ENCODE peak calls at places on chromosomes 12 and 14, in seven cellular contexts. Y is transverse colon, F is ascending aorta, B is pancreas, S is A549, O is AG04450, T is HCT116. V is an unnamed sample.
A peak's percentile ranks its signal among the peaks of the same experiment; 100 is the strongest.

GRCh38 chr14:51547260-51547659 is 104.5 kb upstream of the FRMD6 start:
- DNase-seq in T (peak; percentile 68), F (peak; percentile 10), Y (peak; percentile 22), O (peak; percentile 99), B (no peak), S (peak; percentile 90), V (no peak)

GRCh38 chr12:111367661-111368221 is 1.2 kb downstream of the PHETA1 start:
- DNase-seq in F (no peak), S (peak; percentile 36), T (no peak), B (peak; percentile 78), O (no peak), Y (peak; percentile 78), V (no peak)

GRCh38 chr14:99321955-99322730 is 50.1 kb upstream of the BCL11B start:
- DNase-seq in B (no peak), S (no peak), Y (no peak), T (no peak), F (no peak), O (no peak), V (no peak)

GRCh38 chr14:30994681-30995620 is 30.5 kb upstream of the AP4S1 start:
- DNase-seq in S (no peak), T (no peak), B (no peak), O (no peak), Y (no peak), F (no peak), V (no peak)

GRCh38 chr12:131095826-131096680 is 142.3 kb downstream of the ADGRD1 start:
- DNase-seq in Y (no peak), F (no peak), S (no peak), O (no peak), T (no peak), B (peak; percentile 15), V (peak; percentile 18)

GRCh38 chr12:62903151-62903550 is 31.8 kb downstream of the PPM1H start:
- DNase-seq in S (no peak), T (no peak), F (no peak), Y (no peak), O (no peak), B (no peak), V (no peak)

GRCh38 chr14:70884595-70885342 is 22.5 kb upstream of the PCNX1 start:
- DNase-seq in S (no peak), T (no peak), F (no peak), B (no peak), Y (no peak), O (no peak), V (no peak)

GRCh38 chr14:24952851-24953666 is 96.9 kb downstream of the STXBP6 start:
- DNase-seq in B (no peak), T (no peak), Y (no peak), O (no peak), F (no peak), S (peak; percentile 13), V (peak; percentile 58)

GRCh38 chr12:104682790-104683279 is 226.1 kb downstream of the CHST11 start:
- DNase-seq in Y (no peak), O (no peak), S (no peak), T (no peak), B (no peak), F (no peak), V (no peak)

GRCh38 chr12:120496353-120497340 is 734 bp downstream of the DYNLL1 start:
- DNase-seq in T (no peak), O (no peak), B (peak; percentile 76), Y (peak; percentile 65), S (peak; percentile 45), F (peak; percentile 16), V (peak; percentile 84)

GRCh38 chr12:105418232-105418631 is 87.7 kb downstream of the C12orf75 start:
- DNase-seq in O (peak; percentile 70), S (peak; percentile 79), B (no peak), T (no peak), Y (no peak), F (no peak), V (no peak)

GRCh38 chr12:122852336-122853275 is 17.3 kb downstream of the HIP1R start:
- DNase-seq in B (no peak), F (no peak), Y (no peak), S (no peak), O (no peak), T (no peak), V (peak; percentile 85)

GRCh38 chr12:120905856-120906384 is 1.8 kb upstream of the SPPL3 start:
- DNase-seq in O (no peak), F (no peak), T (no peak), S (no peak), Y (no peak), B (no peak), V (no peak)

GRCh38 chr14:73997944-73998451 is 21.1 kb downstream of the ENTPD5 start:
- DNase-seq in Y (peak; percentile 68), B (no peak), F (no peak), T (no peak), S (no peak), O (no peak), V (no peak)

GRCh38 chr12:58169826-58170225 is 228.5 kb downstream of the ATP23 start:
- DNase-seq in T (no peak), F (no peak), B (no peak), S (no peak), Y (no peak), O (no peak), V (no peak)

GRCh38 chr14:64303471-64303917 is 9.3 kb upstream of the ESR2 start:
- DNase-seq in F (no peak), S (peak; percentile 64), Y (no peak), O (no peak), B (no peak), T (peak; percentile 74), V (no peak)

GRCh38 chr12:113933201-113933786 is 32.8 kb downstream of the RBM19 start:
- DNase-seq in O (peak; percentile 32), T (no peak), F (no peak), S (no peak), Y (no peak), B (no peak), V (no peak)

GRCh38 chr12:39824505-39825198 is 205.0 kb upstream of the ABCD2 start:
- DNase-seq in T (no peak), Y (no peak), O (no peak), S (no peak), B (no peak), F (no peak), V (no peak)
- TF ChIP-seq CTCF in T (no peak), Y (no peak), O (no peak), S (no peak), B (no peak), F (no peak), V (no peak)

GRCh38 chr12:14261861-14262260 is 103.6 kb upstream of the ATF7IP start:
- DNase-seq in B (no peak), Y (no peak), S (no peak), F (no peak), O (no peak), T (no peak), V (no peak)

GRCh38 chr12:14263742-14264141 is 101.7 kb upstream of the ATF7IP start:
- DNase-seq in F (no peak), B (no peak), O (no peak), S (no peak), T (no peak), Y (no peak), V (no peak)

GRCh38 chr12:14264777-14265176 is 100.7 kb upstream of the ATF7IP start:
- DNase-seq in Y (no peak), T (no peak), O (no peak), S (no peak), F (no peak), B (no peak), V (no peak)

GRCh38 chr12:14264316-14264715 is 101.2 kb upstream of the ATF7IP start:
- DNase-seq in O (no peak), S (no peak), Y (no peak), B (no peak), F (no peak), T (no peak), V (no peak)

DNA sequence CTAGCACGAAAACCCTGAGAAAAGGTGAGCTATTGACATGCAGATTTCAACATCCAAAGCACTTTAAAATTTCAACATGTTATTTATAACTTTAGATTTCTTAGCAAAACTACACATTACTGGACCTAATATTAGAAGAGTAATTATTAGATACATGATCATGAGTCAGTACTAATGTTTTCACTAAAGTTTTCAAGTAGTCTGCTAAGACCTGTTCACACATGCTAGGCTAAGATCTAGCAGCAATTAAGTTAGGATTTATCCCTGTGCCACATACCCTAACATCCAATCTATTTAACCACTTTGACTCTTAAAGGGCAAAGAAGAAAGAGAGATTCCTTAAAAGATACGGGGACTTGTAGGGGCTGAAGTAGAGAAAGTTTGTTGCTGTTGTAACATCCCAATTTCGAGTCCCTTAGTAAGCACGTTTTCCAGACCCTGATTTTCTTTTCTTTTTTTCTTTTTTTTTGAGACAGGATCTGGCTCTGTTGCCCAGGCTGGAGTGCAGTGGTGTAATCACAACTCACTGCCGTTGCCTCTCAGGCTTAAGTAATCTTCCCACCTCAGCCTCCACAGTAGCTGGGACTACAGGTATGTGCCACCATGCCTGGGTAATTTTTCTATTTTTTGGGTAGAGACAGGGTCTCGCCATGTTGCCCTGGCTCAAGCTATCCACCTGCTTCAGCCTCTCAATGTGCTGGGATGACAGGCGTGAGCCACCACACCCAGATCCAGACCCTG is 102.5 kb upstream of the ATF7IP start:
- DNase-seq in S (no peak), T (no peak), B (no peak), F (no peak), O (no peak), Y (no peak), V (no peak)
- H3K27ac ChIP-seq in S (no peak overlapping the region), T (no peak overlapping the region), B (no peak overlapping the region), F (peak overlapping the region; percentile 85), O (no peak overlapping the region), Y (no peak overlapping the region), V (no peak overlapping the region)

GRCh38 chr14:104803280-104803915 is 2.5 kb downstream of the ZBTB42 start:
- DNase-seq in O (no peak), B (peak; percentile 53), S (no peak), Y (no peak), T (no peak), F (no peak), V (no peak)
- TF ChIP-seq CTCF in O (no peak), B (no peak), S (no peak), Y (no peak), T (no peak), F (no peak), V (no peak)

GRCh38 chr14:77241955-77242354 is 29.1 kb downstream of the NGB start:
- DNase-seq in B (no peak), T (no peak), O (no peak), Y (no peak), F (no peak), S (no peak), V (no peak)

GRCh38 chr14:77240336-77240915 is 30.6 kb downstream of the NGB start:
- DNase-seq in F (no peak), O (no peak), Y (no peak), T (no peak), B (no peak), S (no peak), V (no peak)

GRCh38 chr14:77243853-77244252 is 27.2 kb downstream of the NGB start:
- DNase-seq in O (no peak), T (no peak), Y (no peak), S (no peak), F (no peak), B (no peak), V (no peak)

GRCh38 chr14:77245820-77246219 is 25.2 kb downstream of the NGB start:
- DNase-seq in S (no peak), F (no peak), Y (no peak), O (no peak), T (no peak), B (no peak), V (no peak)

DNA sequence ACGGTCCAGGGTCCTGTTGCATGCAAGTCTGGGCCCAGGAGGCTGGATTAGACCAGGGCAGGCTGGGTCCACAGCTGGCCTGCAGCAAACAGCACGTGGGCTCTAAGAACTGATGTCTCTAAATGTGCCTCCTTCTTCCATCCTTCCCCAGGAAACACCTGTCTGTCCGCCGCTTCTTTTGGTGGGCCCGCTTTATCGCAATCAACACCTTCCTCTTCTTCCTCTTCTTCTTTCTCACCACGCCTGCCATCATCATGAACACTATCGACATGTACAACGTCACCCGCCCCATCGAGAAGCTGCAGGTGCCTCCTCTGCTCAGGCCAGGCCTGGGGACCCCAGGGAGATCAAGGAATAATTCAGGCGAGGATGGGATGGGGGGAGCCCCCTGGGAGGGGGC is 28.3 kb downstream of the NGB start:
- DNase-seq in F (no peak), Y (no peak), S (no peak), O (no peak), B (no peak), T (no peak), V (no peak)
- H3K27ac ChIP-seq in F (no peak overlapping the region), Y (no peak overlapping the region), S (no peak overlapping the region), O (no peak overlapping the region), B (no peak overlapping the region), T (no peak overlapping the region), V (no peak overlapping the region)